ENCODE peak calls at places on chromosomes 7 and 10, in ten cellular contexts. Q is ELR; H is ascending aorta; W is activated CD8-positive, alpha-beta memory T cell treated with anti-CD3 and anti-CD28 coated beads, Interleukin-2, amount 50 U/mL, for 48 hours; K is LoVo; C is AG10803; G is EL; U is pancreas; E is iPS-NIHi11; Z is A172. F is an unnamed sample.

GRCh38 chr7:142496545-142496991 is 238.7 kb upstream of the PRSS58 start:
- DNase-seq in Q (peak; percentile 56), H (no peak), W (no peak), K (peak; percentile 72), C (peak; percentile 54), G (peak; percentile 54), U (no peak), E (peak; percentile 57), Z (peak; percentile 25), F (no peak)

GRCh38 chr7:37357277-37357996 is 91.2 kb downstream of the ELMO1 start:
- DNase-seq in Q (no peak), H (no peak), W (no peak), K (no peak), C (no peak), G (no peak), U (no peak), E (no peak), Z (no peak), F (no peak)

GRCh38 chr10:111109506-111110242 is 32.8 kb downstream of the ADRA2A start:
- DNase-seq in Q (no peak), H (no peak), W (no peak), K (no peak), C (no peak), G (no peak), U (no peak), E (no peak), Z (no peak), F (no peak)

GRCh38 chr7:128939075-128939860 is 1.5 kb downstream of the IRF5 start:
- DNase-seq in Q (no peak), H (no peak), W (peak; percentile 52), K (no peak), C (no peak), G (no peak), U (no peak), E (no peak), Z (no peak), F (no peak)

GRCh38 chr7:2567663-2568238 is 9.0 kb downstream of the IQCE start:
- DNase-seq in Q (peak; percentile 51), H (no peak), W (no peak), K (no peak), C (peak; percentile 48), G (peak; percentile 38), U (no peak), E (peak; percentile 52), Z (no peak), F (no peak)

GRCh38 chr10:73576178-73576889 is 14.8 kb downstream of the USP54 start:
- DNase-seq in Q (no peak), H (peak; percentile 80), W (no peak), K (peak; percentile 38), C (peak; percentile 89), G (peak; percentile 47), U (peak; percentile 61), E (peak; percentile 43), Z (no peak), F (no peak)

GRCh38 chr7:114889646-114890285 is 32.1 kb upstream of the MDFIC start:
- DNase-seq in Q (peak; percentile 97), H (no peak), W (no peak), K (peak; percentile 94), C (peak; percentile 98), G (peak; percentile 91), U (no peak), E (peak; percentile 7), Z (peak; percentile 98), F (no peak)

GRCh38 chr10:84531396-84531795 is 203.0 kb downstream of the CCSER2 start:
- DNase-seq in Q (peak; percentile 48), H (no peak), W (no peak), K (no peak), C (no peak), G (peak; percentile 24), U (no peak), E (no peak), Z (peak; percentile 66), F (no peak)

GRCh38 chr7:154178890-154179289 is 126.7 kb downstream of the DPP6 start:
- DNase-seq in Q (no peak), H (no peak), W (no peak), K (no peak), C (no peak), G (no peak), U (no peak), E (no peak), Z (no peak), F (no peak)

GRCh38 chr7:142587578-142588191 is 161.6 kb upstream of the PRSS1 start:
- DNase-seq in Q (peak; percentile 83), H (no peak), W (no peak), K (peak; percentile 70), C (peak; percentile 81), G (peak; percentile 79), U (peak; percentile 64), E (peak; percentile 72), Z (peak; percentile 79), F (no peak)

GRCh38 chr10:113680172-113681111 is 730 bp downstream of the CASP7 start:
- DNase-seq in Q (peak; percentile 75), H (peak; percentile 70), W (peak; percentile 71), K (peak; percentile 33), C (peak; percentile 65), G (peak; percentile 88), U (peak; percentile 45), E (peak; percentile 30), Z (peak; percentile 66), F (no peak)

GRCh38 chr10:114515515-114515914 is 111.2 kb upstream of the AFAP1L2 start:
- DNase-seq in Q (no peak), H (no peak), W (no peak), K (no peak), C (no peak), G (no peak), U (no peak), E (no peak), Z (no peak), F (no peak)

GRCh38 chr10:75398630-75399460 is 2.7 kb downstream of the ZNF503 start:
- DNase-seq in Q (no peak), H (peak; percentile 67), W (no peak), K (no peak), C (peak; percentile 37), G (no peak), U (peak; percentile 71), E (no peak), Z (no peak), F (no peak)

GRCh38 chr7:45892407-45893035 is 4.2 kb downstream of the IGFBP1 start:
- DNase-seq in Q (no peak), H (no peak), W (no peak), K (no peak), C (no peak), G (no peak), U (no peak), E (no peak), Z (no peak), F (no peak)

GRCh38 chr7:19558527-19558926 is 150.3 kb downstream of the POLR1F start:
- DNase-seq in Q (peak; percentile 85), H (no peak), W (no peak), K (no peak), C (peak; percentile 29), G (peak; percentile 79), U (no peak), E (no peak), Z (peak; percentile 85), F (no peak)

F was measured in DMS79.